ENCODE peak calls at places on chromosomes 7 and 10, in seven cellular contexts. N, K, F, V, W, S and U are unnamed samples.

GRCh38 chr7:17158261-17158660 is 140.2 kb upstream of the AHR start:
- DNase-seq in V (no peak), F (no peak), S (no peak), K (no peak), N (no peak), W (no peak), U (no peak)

GRCh38 chr7:66720571-66720970 is 20.0 kb upstream of the RABGEF1 start:
- DNase-seq in K (no peak), N (no peak), S (no peak), V (no peak), F (no peak), W (no peak), U (no peak)

GRCh38 chr10:110226926-110227641 is 19.7 kb downstream of the MXI1 start:
- DNase-seq in K (peak), V (peak), W (peak), F (no peak), N (peak), S (peak), U (no peak)

GRCh38 chr10:15263657-15264323 is 95.3 kb upstream of the NMT2 start:
- DNase-seq in F (no peak), W (no peak), S (no peak), N (no peak), K (no peak), V (no peak), U (no peak)

GRCh38 chr10:126133906-126134703 is 237.7 kb downstream of the FANK1 start:
- DNase-seq in N (no peak), V (no peak), K (no peak), S (no peak), W (peak), F (peak), U (no peak)

GRCh38 chr10:46516660-46517416 is 39.6 kb downstream of the GPRIN2 start:
- DNase-seq in N (no peak), V (peak), S (no peak), K (no peak), F (peak), W (peak), U (no peak)

GRCh38 chr7:75955293-75955938 is 39.0 kb downstream of the TMEM120A start:
- DNase-seq in W (no peak), S (no peak), V (no peak), N (no peak), K (no peak), F (no peak), U (no peak)

GRCh38 chr7:15015545-15016314 is 113.2 kb upstream of the DGKB start:
- DNase-seq in F (peak), S (no peak), V (no peak), N (peak), W (peak), K (peak), U (peak)

GRCh38 chr7:78607099-78607498 is 808.5 kb downstream of the PHTF2 start:
- DNase-seq in V (no peak), S (no peak), W (peak), F (no peak), N (no peak), K (peak), U (no peak)

GRCh38 chr10:31708513-31708912 is 220.1 kb downstream of the ARHGAP12 start:
- DNase-seq in W (no peak), S (no peak), K (peak), N (no peak), V (no peak), F (no peak), U (no peak)

GRCh38 chr7:154504938-154505337 is 452.7 kb downstream of the DPP6 start:
- DNase-seq in K (no peak), S (no peak), W (peak), V (no peak), N (no peak), F (no peak), U (no peak)

GRCh38 chr7:20153999-20154398 is 63.2 kb downstream of the MACC1 start:
- DNase-seq in K (no peak), N (no peak), W (no peak), S (no peak), V (no peak), F (peak), U (no peak)

GRCh38 chr7:2309889-2310331 is 4.3 kb downstream of the SNX8 start:
- DNase-seq in F (no peak), N (no peak), S (no peak), W (peak), K (no peak), V (no peak), U (no peak)

GRCh38 chr10:4243651-4244050 is 458.6 kb upstream of the KLF6 start:
- DNase-seq in V (no peak), W (peak), F (peak), S (no peak), N (no peak), K (no peak), U (no peak)

GRCh38 chr10:75220258-75220657 is 9.7 kb downstream of the VDAC2 start:
- DNase-seq in F (no peak), W (no peak), S (no peak), V (peak), N (no peak), K (no peak), U (no peak)

GRCh38 chr7:45708046-45708950 is 134.1 kb downstream of the ADCY1 start:
- DNase-seq in W (no peak), S (no peak), F (no peak), N (no peak), V (peak), K (no peak), U (no peak)

GRCh38 chr10:78405231-78405630 is 371.6 kb downstream of the RPS24 start:
- DNase-seq in K (peak), F (no peak), S (no peak), N (no peak), V (no peak), W (peak), U (no peak)

GRCh38 chr10:107443817-107444216 is 279.3 kb upstream of the SORCS1 start:
- DNase-seq in V (no peak), K (no peak), S (no peak), N (no peak), W (no peak), F (no peak), U (no peak)

GRCh38 chr10:1058017-1058416 is 1.8 kb downstream of the WDR37 start:
- DNase-seq in N (no peak), S (no peak), W (no peak), V (no peak), F (no peak), K (no peak), U (no peak)

GRCh38 chr7:98295467-98296220 is 14.2 kb downstream of the BRI3 start:
- DNase-seq in W (no peak), N (no peak), K (no peak), F (no peak), S (no peak), V (no peak), U (no peak)

GRCh38 chr10:43778571-43778970 is 129.9 kb upstream of the ZNF32 start:
- DNase-seq in V (no peak), W (no peak), F (no peak), K (no peak), N (peak), S (no peak), U (no peak)

GRCh38 chr7:46137725-46138124 is 216.7 kb upstream of the IGFBP3 start:
- DNase-seq in K (no peak), V (no peak), F (no peak), W (no peak), S (no peak), N (no peak), U (no peak)

GRCh38 chr10:119477444-119477843 is 65.1 kb downstream of the RGS10 start:
- DNase-seq in F (no peak), S (no peak), V (no peak), K (no peak), N (no peak), W (no peak), U (no peak)

GRCh38 chr10:85612378-85612775 is 754.2 kb downstream of the GRID1 start:
- DNase-seq in V (peak), F (no peak), W (no peak), S (no peak), K (no peak), N (peak), U (no peak)